ENCODE peak calls at places on chromosome X, in ten cellular contexts. N is D721Med; X is HCT116; Z is activated CD8-positive, alpha-beta memory T cell treated with anti-CD3 and anti-CD28 coated beads, Interleukin-2, amount 50 U/mL, for 4 hours; E is GM19239; A is right cardiac atrium; B is anterior cingulate cortex; P is effector memory CD8-positive, alpha-beta T cell; H is pancreas; L is Calu3. Y is an unnamed sample.

GRCh38 chrX:75603833-75604232 is 81.0 kb upstream of the ZDHHC15 start:
- DNase-seq in Z (no peak), N (peak; percentile 13), H (no peak), B (no peak), A (no peak), L (no peak), X (no peak), E (peak; percentile 1), P (no peak), Y (no peak)

GRCh38 chrX:136202889-136203288 is 48.3 kb downstream of the MAP7D3 start:
- DNase-seq in P (no peak), X (no peak), B (no peak), Z (no peak), H (no peak), A (no peak), E (no peak), L (no peak), N (no peak), Y (no peak)

GRCh38 chrX:119986203-119986602 is 42.7 kb upstream of the NKAP start:
- DNase-seq in P (no peak), H (no peak), B (no peak), N (no peak), E (no peak), A (no peak), Z (no peak), X (no peak), L (no peak), Y (no peak)

GRCh38 chrX:8084023-8084422 is 87.0 kb downstream of the VCX2 start:
- DNase-seq in P (no peak), E (no peak), A (no peak), B (no peak), X (no peak), H (no peak), L (no peak), N (no peak), Z (no peak), Y (no peak)

GRCh38 chrX:39974228-39974627 is 123.5 kb downstream of the BCOR start:
- DNase-seq in E (no peak), Z (no peak), P (no peak), L (no peak), N (no peak), A (no peak), H (no peak), X (no peak), B (no peak), Y (no peak)

GRCh38 chrX:95063554-95063953 is 1389.5 kb downstream of the FAM133A start:
- DNase-seq in B (no peak), A (no peak), H (no peak), L (no peak), Z (no peak), N (no peak), X (no peak), P (no peak), E (no peak), Y (no peak)

GRCh38 chrX:40085086-40085551 is 12.6 kb downstream of the BCOR start:
- DNase-seq in B (no peak), E (no peak), L (peak; percentile 38), X (no peak), A (peak; percentile 59), Z (no peak), P (no peak), N (no peak), H (peak; percentile 17), Y (no peak)

GRCh38 chrX:18348047-18348446 is 6.4 kb downstream of the SCML2 start:
- DNase-seq in E (no peak), N (no peak), Z (no peak), X (no peak), A (no peak), L (no peak), B (no peak), H (no peak), P (no peak), Y (no peak)

GRCh38 chrX:153494541-153495361 is at the start of gene BGN:
- DNase-seq in H (no peak), B (no peak), P (no peak), Z (no peak), L (peak; percentile 18), E (no peak), N (no peak), X (no peak), A (peak; percentile 87), Y (no peak)

GRCh38 chrX:103431316-103431715 is 55.0 kb downstream of the BEX3 start:
- DNase-seq in X (no peak), P (no peak), B (no peak), Z (no peak), H (no peak), E (no peak), A (no peak), L (no peak), N (no peak), Y (no peak)

GRCh38 chrX:703466-704210 is 73.0 kb downstream of the SHOX start:
- DNase-seq in E (no peak), L (no peak), H (no peak), Z (no peak), X (no peak), A (no peak), B (no peak), P (no peak), N (no peak), Y (no peak)

GRCh38 chrX:133859860-133860259 is 125.5 kb downstream of the GPC3 start:
- DNase-seq in A (no peak), P (no peak), N (no peak), X (no peak), E (no peak), L (no peak), B (no peak), H (no peak), Z (no peak), Y (no peak)

GRCh38 chrX:153933751-153934472 is 925 bp downstream of the NAA10 start:
- DNase-seq in L (no peak), N (no peak), H (no peak), B (no peak), P (no peak), X (no peak), A (no peak), Z (no peak), E (no peak), Y (no peak)

GRCh38 chrX:8987672-8988250 is 46.2 kb downstream of the FAM9B start:
- DNase-seq in Z (no peak), X (no peak), L (no peak), E (no peak), N (no peak), H (peak; percentile 13), A (no peak), P (peak; percentile 22), B (no peak), Y (no peak)

GRCh38 chrX:153971632-153972367 is at the start of gene HCFC1:
- DNase-seq in B (peak; percentile 90), Z (peak; percentile 92), A (peak; percentile 98), E (no peak), H (peak; percentile 97), X (peak; percentile 69), N (no peak), L (peak; percentile 87), P (peak; percentile 84), Y (peak; percentile 41)

GRCh38 chrX:101999644-102000539 is 68.1 kb upstream of the ZMAT1 start:
- DNase-seq in N (no peak), E (no peak), A (no peak), B (no peak), H (peak; percentile 22), P (no peak), L (no peak), Z (no peak), X (no peak), Y (no peak)